ENCODE peak calls at places on chromosomes 7 and 10, in six cellular contexts. Y is endothelial cell of umbilical vein, O is HCT116, E is Panc1, C is prostate gland, R is SK-N-SH. S is an unnamed sample.

GRCh38 chr10:101295266-101295665 is 58.7 kb upstream of the BTRC start:
- DNase-seq in Y (no peak), O (no peak), E (no peak), C (no peak), R (no peak), S (no peak)

GRCh38 chr10:46558141-46558410 is 1.6 kb upstream of the GPRIN2 start:
- DNase-seq in Y (no peak), O (no peak), E (no peak), C (no peak), R (no peak), S (peak; percentile 20)

GRCh38 chr7:157044943-157045660 is 34.6 kb upstream of the MNX1 start:
- DNase-seq in Y (no peak), O (no peak), E (no peak), C (no peak), R (no peak), S (peak; percentile 51)

GRCh38 chr7:14322724-14323123 is 333.3 kb upstream of the ETV1 start:
- DNase-seq in Y (no peak), O (no peak), E (no peak), C (no peak), R (no peak), S (no peak)

GRCh38 chr7:128676665-128677064 is 4.6 kb downstream of the GARIN1A start:
- DNase-seq in Y (no peak), O (no peak), E (no peak), C (no peak), R (no peak), S (no peak)

GRCh38 chr10:101759354-101760247 is 16.3 kb downstream of the FGF8 start:
- DNase-seq in Y (no peak), O (no peak), E (no peak), C (no peak), R (peak; percentile 35), S (no peak)

GRCh38 chr7:64907641-64908326 is 4.7 kb downstream of the ZNF273 start:
- DNase-seq in Y (no peak), O (no peak), E (no peak), C (no peak), R (peak; percentile 27), S (no peak)

GRCh38 chr10:114312585-114312984 is 73.5 kb downstream of the VWA2 start:
- DNase-seq in Y (no peak), O (no peak), E (no peak), C (no peak), R (no peak), S (no peak)

GRCh38 chr7:94056796-94057207 is 52.6 kb upstream of the BET1 start:
- DNase-seq in Y (no peak), O (no peak), E (peak; percentile 25), C (no peak), R (no peak), S (no peak)

GRCh38 chr10:95796504-95796903 is 40.5 kb downstream of the ENTPD1 start:
- DNase-seq in Y (no peak), O (no peak), E (no peak), C (no peak), R (no peak), S (no peak)

GRCh38 chr7:54980521-54980920 is 38.3 kb upstream of the EGFR start:
- DNase-seq in Y (no peak), O (no peak), E (no peak), C (no peak), R (no peak), S (no peak)

GRCh38 chr7:33044986-33045385 is 17.6 kb downstream of the NT5C3A start:
- DNase-seq in Y (no peak), O (no peak), E (no peak), C (no peak), R (no peak), S (no peak)

GRCh38 chr7:133364959-133365680 is 112.2 kb downstream of the EXOC4 start:
- DNase-seq in Y (peak; percentile 86), O (no peak), E (no peak), C (no peak), R (no peak), S (no peak)

GRCh38 chr10:95447733-95448132 is 113.4 kb downstream of the SORBS1 start:
- DNase-seq in Y (peak; percentile 85), O (no peak), E (no peak), C (no peak), R (no peak), S (no peak)

GRCh38 chr7:45078199-45078681 is 10.5 kb downstream of the NACAD start:
- DNase-seq in Y (no peak), O (no peak), E (no peak), C (no peak), R (peak; percentile 31), S (no peak)

GRCh38 chr7:107948645-107949442 is 54.1 kb downstream of the LAMB1 start:
- DNase-seq in Y (peak; percentile 97), O (peak; percentile 54), E (peak; percentile 88), C (no peak), R (no peak), S (no peak)

GRCh38 chr7:16929146-16929762 is 47.5 kb upstream of the AGR3 start:
- DNase-seq in Y (no peak), O (no peak), E (no peak), C (no peak), R (no peak), S (no peak)

GRCh38 chr10:8033812-8034665 is 20.4 kb upstream of the GATA3 start:
- DNase-seq in Y (no peak), O (no peak), E (no peak), C (no peak), R (no peak), S (no peak)

GRCh38 chr10:35040761-35041501 is 49.2 kb downstream of the CUL2 start:
- DNase-seq in Y (peak; percentile 74), O (peak; percentile 75), E (no peak), C (no peak), R (no peak), S (no peak)

GRCh38 chr10:63583909-63584747 is 62.9 kb downstream of the REEP3 start:
- DNase-seq in Y (no peak), O (no peak), E (no peak), C (peak; percentile 12), R (no peak), S (no peak)

GRCh38 chr7:52017802-52018679 is 701.4 kb upstream of the COBL start:
- DNase-seq in Y (peak; percentile 18), O (no peak), E (peak; percentile 30), C (no peak), R (peak; percentile 13), S (no peak)

GRCh38 chr7:137919987-137920386 is 73.2 kb upstream of the DGKI start:
- DNase-seq in Y (no peak), O (no peak), E (no peak), C (no peak), R (no peak), S (no peak)

GRCh38 chr7:25295404-25295803 is 67.1 kb upstream of the NPVF start:
- DNase-seq in Y (no peak), O (no peak), E (no peak), C (no peak), R (no peak), S (no peak)

GRCh38 chr10:28281726-28282325 is 21.0 kb downstream of the MPP7 start:
- DNase-seq in Y (no peak), O (no peak), E (no peak), C (no peak), R (no peak), S (no peak)

GRCh38 chr7:6272481-6273323 is at the start of gene CYTH3:
- DNase-seq in Y (peak; percentile 79), O (no peak), E (no peak), C (peak; percentile 76), R (peak; percentile 100), S (peak; percentile 98)

GRCh38 chr7:6273380-6273837 is 985 bp upstream of the CYTH3 start:
- DNase-seq in Y (no peak), O (no peak), E (no peak), C (peak; percentile 40), R (peak; percentile 60), S (no peak)

GRCh38 chr7:6271694-6272371 is 591 bp downstream of the CYTH3 start:
- DNase-seq in Y (peak; percentile 15), O (no peak), E (no peak), C (no peak), R (no peak), S (no peak)

GRCh38 chr7:6269527-6269926 is 2.9 kb downstream of the CYTH3 start:
- DNase-seq in Y (no peak), O (no peak), E (no peak), C (no peak), R (no peak), S (no peak)

DNA sequence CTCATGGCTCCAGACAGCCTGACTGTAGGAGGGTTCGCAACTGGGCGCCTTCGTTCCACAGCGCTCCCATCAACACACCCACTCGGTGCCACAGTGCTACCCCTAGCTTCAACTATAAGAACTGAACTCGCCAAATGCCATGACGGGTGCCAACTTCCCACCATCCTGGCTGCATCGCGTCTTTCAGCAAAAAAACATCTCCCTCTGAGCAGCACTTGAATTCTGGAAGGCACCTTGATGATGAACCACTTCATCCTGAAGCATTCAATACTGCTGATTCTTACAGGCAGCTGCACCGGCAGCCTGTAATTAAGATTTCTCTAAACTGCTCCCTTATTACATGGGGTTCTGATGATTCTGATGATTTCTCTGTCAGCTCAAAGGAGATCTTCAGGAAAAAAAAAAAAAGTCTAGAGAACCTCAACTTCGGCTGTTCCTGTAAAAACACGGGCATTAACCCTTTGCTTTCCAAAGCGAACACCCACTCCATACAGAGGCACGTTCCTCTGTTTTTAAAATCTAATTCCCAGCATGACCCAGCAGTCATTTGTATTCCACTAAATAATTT is 1.2 kb downstream of the CYTH3 start:
- DNase-seq in Y (peak; percentile 61), O (no peak), E (no peak), C (no peak), R (peak; percentile 79), S (no peak)
- TF ChIP-seq POLR2AphosphoS5 in Y (no peak), O (no peak), E (no peak), C (peak; percentile 4), R (no peak), S (peak; percentile 14)

GRCh38 chr7:95686109-95686508 is 86.2 kb upstream of the DYNC1I1 start:
- DNase-seq in Y (peak; percentile 64), O (peak; percentile 54), E (peak; percentile 54), C (peak; percentile 56), R (peak; percentile 35), S (no peak)

GRCh38 chr7:95690367-95690947 is 81.9 kb upstream of the DYNC1I1 start:
- DNase-seq in Y (peak; percentile 59), O (peak; percentile 52), E (peak; percentile 54), C (no peak), R (peak; percentile 27), S (no peak)

GRCh38 chr7:95688931-95689453 is 83.4 kb upstream of the DYNC1I1 start:
- DNase-seq in Y (no peak), O (no peak), E (no peak), C (peak; percentile 36), R (no peak), S (no peak)

GRCh38 chr7:95684505-95684904 is 87.8 kb upstream of the DYNC1I1 start:
- DNase-seq in Y (no peak), O (no peak), E (no peak), C (no peak), R (no peak), S (no peak)

GRCh38 chr7:95687759-95688343 is 84.5 kb upstream of the DYNC1I1 start:
- DNase-seq in Y (peak; percentile 29), O (peak; percentile 48), E (peak; percentile 27), C (no peak), R (no peak), S (no peak)
- H3K27ac ChIP-seq in Y (no peak overlapping the region), O (no peak overlapping the region), E (no peak overlapping the region), C (no peak overlapping the region), R (no peak overlapping the region), S (no peak overlapping the region)

GRCh38 chr7:151085691-151086620 is at the start of gene AGAP3:
- DNase-seq in Y (peak; percentile 80), O (peak; percentile 67), E (no peak), C (peak; percentile 87), R (peak; percentile 99), S (peak; percentile 97)
- TF ChIP-seq POLR2AphosphoS5 in Y (peak; percentile 91), O (peak; percentile 86), E (peak; percentile 68), C (peak; percentile 54), R (peak; percentile 80), S (peak; percentile 92)

GRCh38 chr7:139647085-139647484 is 123.6 kb downstream of the CLEC2L start:
- DNase-seq in Y (no peak), O (no peak), E (no peak), C (no peak), R (no peak), S (no peak)
- H3K27ac ChIP-seq in Y (no peak overlapping the region), O (no peak overlapping the region), E (no peak overlapping the region), C (peak overlapping the region; percentile 36), R (no peak overlapping the region), S (peak overlapping the region; percentile 59)